ENCODE peak calls at places on chromosomes 3 and 15, in six cellular contexts. R, P, Y, M, X and T are unnamed samples.

GRCh38 chr15:31498329-31498728 is 171.7 kb downstream of the KLF13 start:
- DNase-seq in R (no peak), P (no peak), Y (no peak), M (no peak), X (no peak), T (no peak)

GRCh38 chr3:189842681-189843602 is 211.8 kb downstream of the TP63 start:
- DNase-seq in R (no peak), P (no peak), Y (no peak), M (no peak), X (no peak), T (no peak)

GRCh38 chr15:72315706-72316370 is 4.1 kb downstream of the CELF6 start:
- DNase-seq in R (no peak), P (no peak), Y (no peak), M (no peak), X (no peak), T (no peak)

GRCh38 chr3:71582612-71583568 is 638 bp downstream of the FOXP1 start:
- DNase-seq in R (peak), P (peak), Y (peak), M (peak), X (peak), T (peak)

GRCh38 chr3:180329847-180330246 is 272.1 kb upstream of the TTC14 start:
- DNase-seq in R (no peak), P (no peak), Y (no peak), M (no peak), X (no peak), T (no peak)

GRCh38 chr3:58666683-58667082 is at the start of gene FAM3D:
- DNase-seq in R (no peak), P (peak), Y (no peak), M (no peak), X (no peak), T (no peak)

GRCh38 chr3:31966978-31967592 is 14.0 kb downstream of the OSBPL10 start:
- DNase-seq in R (no peak), P (no peak), Y (no peak), M (no peak), X (no peak), T (no peak)

GRCh38 chr3:60594025-60594424 is 657.2 kb downstream of the FHIT start:
- DNase-seq in R (peak), P (peak), Y (no peak), M (no peak), X (no peak), T (no peak)

GRCh38 chr3:183515968-183516851 is 39.3 kb downstream of the KLHL6 start:
- DNase-seq in R (no peak), P (no peak), Y (peak), M (no peak), X (no peak), T (no peak)

GRCh38 chr3:100254168-100254777 is 6.5 kb upstream of the TBC1D23 start:
- DNase-seq in R (no peak), P (no peak), Y (peak), M (peak), X (peak), T (peak)

GRCh38 chr15:58416963-58417362 is 14.8 kb upstream of the LIPC start:
- DNase-seq in R (no peak), P (no peak), Y (no peak), M (no peak), X (no peak), T (no peak)

GRCh38 chr15:62835351-62835750 is 207.2 kb upstream of the TPM1 start:
- DNase-seq in R (no peak), P (no peak), Y (no peak), M (no peak), X (no peak), T (no peak)

GRCh38 chr3:189756651-189757078 is 125.5 kb downstream of the TP63 start:
- DNase-seq in R (no peak), P (no peak), Y (no peak), M (no peak), X (no peak), T (no peak)

GRCh38 chr3:29914861-29915524 is 634.1 kb downstream of the RBMS3 start:
- DNase-seq in R (no peak), P (no peak), Y (no peak), M (peak), X (no peak), T (no peak)

GRCh38 chr15:97483232-97483631 is 477.3 kb upstream of the ARRDC4 start:
- DNase-seq in R (no peak), P (no peak), Y (no peak), M (no peak), X (no peak), T (no peak)

GRCh38 chr15:51030649-51031316 is 63.9 kb downstream of the TNFAIP8L3 start:
- DNase-seq in R (no peak), P (peak), Y (no peak), M (peak), X (no peak), T (no peak)

GRCh38 chr3:159987291-159987711 is 1.3 kb upstream of the IL12A start:
- DNase-seq in R (no peak), P (no peak), Y (peak), M (no peak), X (peak), T (no peak)

GRCh38 chr15:61256231-61256630 is 27.1 kb upstream of the RORA start:
- DNase-seq in R (no peak), P (no peak), Y (no peak), M (no peak), X (no peak), T (no peak)

GRCh38 chr3:123586131-123586530 is 1.3 kb upstream of the HACD2 start:
- DNase-seq in R (no peak), P (no peak), Y (peak), M (peak), X (peak), T (peak)

GRCh38 chr3:38496131-38496910 is at the start of gene EXOG:
- DNase-seq in R (peak), P (peak), Y (peak), M (peak), X (peak), T (peak)

DNA sequence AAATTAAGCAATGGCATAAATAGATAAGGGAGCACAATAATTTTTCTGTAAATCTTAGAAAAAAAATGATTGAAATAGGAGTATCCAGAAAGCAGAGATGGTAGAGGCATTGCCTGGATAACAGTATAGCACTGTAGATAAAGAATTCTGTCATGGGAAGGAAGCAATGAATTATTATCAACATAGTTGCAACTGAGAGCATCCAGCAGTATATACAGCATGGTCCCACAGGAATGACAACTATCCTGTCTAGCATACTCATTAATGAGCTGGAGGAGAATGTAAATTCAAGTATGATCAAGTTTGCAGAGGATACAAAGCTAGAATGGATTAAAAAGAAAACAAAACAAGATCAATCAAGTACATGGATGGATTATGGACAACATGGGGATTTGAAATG is 90.8 kb downstream of the DPH6 start:
- DNase-seq in R (no peak), P (no peak), Y (no peak), M (no peak), X (no peak), T (no peak)
- H3K4me3 ChIP-seq in R (no peak), P (no peak), Y (no peak), M (no peak), X (no peak), T (no peak)

GRCh38 chr3:10335871-10336622 is 15.1 kb upstream of the SEC13 start:
- DNase-seq in R (no peak), P (no peak), Y (no peak), M (no peak), X (no peak), T (no peak)
- H3K4me3 ChIP-seq in R (no peak), P (no peak), Y (no peak), M (no peak), X (no peak), T (no peak)

GRCh38 chr3:73622135-73622534 is 2.6 kb downstream of the PDZRN3 start:
- DNase-seq in R (peak), P (peak), Y (peak), M (peak), X (peak), T (no peak)

GRCh38 chr3:73624363-73625123 is at the start of gene PDZRN3:
- DNase-seq in R (peak), P (peak), Y (peak), M (peak), X (peak), T (no peak)

GRCh38 chr3:73625124-73625665 is 454 bp upstream of the PDZRN3 start:
- DNase-seq in R (no peak), P (no peak), Y (peak), M (peak), X (peak), T (no peak)

GRCh38 chr3:73623996-73624362 is 762 bp downstream of the PDZRN3 start:
- DNase-seq in R (no peak), P (peak), Y (peak), M (peak), X (peak), T (no peak)

DNA sequence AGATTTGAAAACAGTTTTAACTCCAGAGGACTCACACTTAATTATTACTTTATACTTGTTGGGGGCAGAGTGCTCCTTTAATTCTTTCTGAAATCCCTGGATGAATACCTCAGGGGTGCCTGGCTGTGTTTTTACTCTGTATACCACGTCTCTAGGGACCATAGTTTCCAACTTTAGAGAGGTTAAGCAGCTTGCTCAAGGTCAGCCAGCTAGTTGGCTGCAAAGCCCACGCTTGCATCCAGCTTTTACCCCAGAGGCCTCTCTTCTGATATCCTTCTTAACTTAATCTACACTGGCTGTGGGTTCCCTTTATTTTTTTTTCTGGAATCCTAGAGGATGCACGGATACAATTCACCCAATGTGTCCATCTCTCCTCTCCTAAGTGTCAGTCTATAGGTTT is 1.4 kb downstream of the PDZRN3 start:
- DNase-seq in R (no peak), P (peak), Y (no peak), M (no peak), X (no peak), T (no peak)
- H3K4me3 ChIP-seq in R (peak), P (peak), Y (peak), M (no peak), X (peak), T (peak)

GRCh38 chr3:111967071-111967470 is 11.8 kb upstream of the ABHD10 start:
- DNase-seq in R (no peak), P (no peak), Y (no peak), M (no peak), X (no peak), T (no peak)
- H3K4me3 ChIP-seq in R (no peak), P (no peak), Y (no peak), M (no peak), X (no peak), T (no peak)

GRCh38 chr15:34987982-34988873 is at the start of gene ZNF770:
- DNase-seq in R (peak), P (peak), Y (peak), M (peak), X (peak), T (peak)

GRCh38 chr15:34987182-34987488 is 952 bp downstream of the ZNF770 start:
- DNase-seq in R (no peak), P (no peak), Y (no peak), M (no peak), X (no peak), T (no peak)

GRCh38 chr15:34987623-34987981 is 485 bp downstream of the ZNF770 start:
- DNase-seq in R (no peak), P (no peak), Y (no peak), M (no peak), X (no peak), T (no peak)

GRCh38 chr15:34986326-34987181 is 1.5 kb downstream of the ZNF770 start:
- DNase-seq in R (no peak), P (no peak), Y (no peak), M (no peak), X (no peak), T (no peak)

GRCh38 chr15:34984884-34985630 is 3.0 kb downstream of the ZNF770 start:
- DNase-seq in R (no peak), P (no peak), Y (no peak), M (no peak), X (no peak), T (no peak)
- H3K4me3 ChIP-seq in R (no peak), P (no peak), Y (peak), M (no peak), X (no peak), T (no peak)

DNA sequence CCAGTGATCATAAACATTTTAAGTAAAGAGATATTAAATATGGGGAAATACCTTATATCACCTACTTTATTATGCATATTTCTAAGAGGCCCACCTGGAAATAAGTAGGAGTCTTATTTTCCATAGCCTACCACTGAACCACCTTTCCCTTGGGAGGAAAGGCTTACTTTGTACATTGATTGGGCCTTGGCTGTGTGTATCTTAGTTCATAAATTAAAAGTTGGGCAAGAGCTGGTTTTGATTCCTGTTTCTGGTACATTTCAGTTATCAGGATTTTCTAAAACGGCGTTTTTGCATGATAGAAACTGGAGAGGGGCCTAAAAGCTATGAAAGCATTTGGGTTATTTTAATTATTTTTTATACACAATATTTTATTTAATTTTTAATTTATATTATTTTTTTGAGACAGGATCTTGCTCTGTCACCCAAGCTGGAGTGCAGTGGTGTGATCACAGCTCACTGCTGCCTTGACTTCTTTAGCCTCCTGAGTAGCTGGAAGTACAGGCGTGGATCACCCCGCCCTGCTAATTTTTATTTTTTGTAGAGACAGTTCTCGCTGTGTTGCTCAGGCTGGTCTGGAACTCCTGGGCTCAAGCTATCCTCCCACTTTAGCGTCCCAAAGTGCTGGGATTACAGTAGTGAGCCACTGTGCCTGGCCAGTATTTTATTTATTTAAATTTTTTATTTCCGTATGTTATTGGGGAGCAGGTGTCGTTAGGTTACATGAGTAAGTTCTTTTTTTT is 2.6 kb downstream of the GMPS start:
- DNase-seq in R (no peak), P (no peak), Y (no peak), M (no peak), X (no peak), T (no peak)
- H3K4me3 ChIP-seq in R (no peak), P (no peak), Y (peak), M (no peak), X (peak), T (no peak)

GRCh38 chr3:98890181-98890882 is 11.2 kb downstream of the DCBLD2 start:
- DNase-seq in R (no peak), P (no peak), Y (no peak), M (no peak), X (no peak), T (no peak)
- H3K4me3 ChIP-seq in R (no peak), P (no peak), Y (no peak), M (no peak), X (no peak), T (no peak)

DNA sequence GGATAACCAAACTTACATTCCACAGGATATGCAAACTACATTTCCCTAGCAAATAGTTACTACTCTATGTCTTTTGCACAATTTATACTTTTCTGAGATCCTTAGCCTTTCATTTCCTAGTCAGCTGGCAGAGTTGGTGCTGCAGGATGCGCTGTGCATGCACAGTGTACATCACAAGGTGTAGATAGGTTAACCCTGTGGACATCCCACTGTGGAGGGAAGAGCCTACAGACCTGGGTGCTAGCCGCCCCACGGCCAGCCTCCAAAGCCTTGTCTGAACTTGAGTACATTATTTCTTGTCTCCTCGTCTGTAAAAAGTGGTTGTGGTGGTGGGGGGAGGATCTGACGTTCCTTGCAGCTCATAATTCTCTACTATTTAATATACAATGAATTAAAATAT is 3.5 kb downstream of the TNFSF10 start:
- DNase-seq in R (no peak), P (no peak), Y (no peak), M (no peak), X (no peak), T (no peak)
- H3K4me3 ChIP-seq in R (peak), P (no peak), Y (no peak), M (no peak), X (no peak), T (no peak)

GRCh38 chr3:113266738-113267137 is 55.4 kb downstream of the BOC start:
- DNase-seq in R (peak), P (no peak), Y (no peak), M (no peak), X (peak), T (no peak)
- H3K4me3 ChIP-seq in R (no peak), P (no peak), Y (no peak), M (no peak), X (no peak), T (no peak)

GRCh38 chr15:74543583-74543982 is 2.6 kb downstream of the ARID3B start:
- DNase-seq in R (no peak), P (no peak), Y (peak), M (no peak), X (no peak), T (no peak)
- H3K4me3 ChIP-seq in R (no peak), P (no peak), Y (peak), M (no peak), X (peak), T (no peak)